ENCODE peak calls at places on chromosome 11, in four cellular contexts. M, W, O and V are unnamed samples.

GRCh38 chr11:112590778-112591177 is 330.1 kb upstream of the PLET1 start:
- DNase-seq in W (no peak), M (no peak), O (no peak), V (no peak)

GRCh38 chr11:130611791-130612251 is 163.4 kb downstream of the ADAMTS15 start:
- DNase-seq in O (no peak), W (no peak), M (peak; percentile 61), V (no peak)

GRCh38 chr11:125063429-125064043 is 431 bp downstream of the SLC37A2 start:
- DNase-seq in M (no peak), W (peak; percentile 37), O (no peak), V (no peak)

GRCh38 chr11:90251599-90251998 is 28.8 kb upstream of the CHORDC1 start:
- DNase-seq in M (no peak), W (no peak), O (no peak), V (peak; percentile 98)

GRCh38 chr11:44858796-44859527 is 91.7 kb downstream of the TP53I11 start:
- DNase-seq in O (no peak), M (no peak), W (no peak), V (no peak)

GRCh38 chr11:95419915-95420314 is 188.9 kb upstream of the SESN3 start:
- DNase-seq in M (no peak), O (no peak), W (no peak), V (no peak)

GRCh38 chr11:94106699-94107098 is 21.9 kb upstream of the PANX1 start:
- DNase-seq in W (no peak), M (no peak), O (no peak), V (no peak)

GRCh38 chr11:100680070-100680469 is 7.0 kb upstream of the ARHGAP42 start:
- DNase-seq in O (no peak), W (no peak), M (no peak), V (no peak)

GRCh38 chr11:2208691-2209369 is 37.2 kb upstream of the TH start:
- DNase-seq in O (no peak), W (peak; percentile 54), M (no peak), V (peak; percentile 22)

GRCh38 chr11:63805844-63806415 is 7.3 kb upstream of the SPINDOC start:
- DNase-seq in O (no peak), W (no peak), M (no peak), V (no peak)

GRCh38 chr11:125305346-125305745 is 140.8 kb downstream of the PKNOX2 start:
- DNase-seq in O (no peak), M (no peak), W (no peak), V (no peak)

GRCh38 chr11:398826-399225 is 4.8 kb downstream of the PKP3 start:
- DNase-seq in O (no peak), M (no peak), W (no peak), V (no peak)

GRCh38 chr11:2272241-2272945 is 2.0 kb upstream of the ASCL2 start:
- DNase-seq in O (no peak), M (no peak), W (no peak), V (no peak)

GRCh38 chr11:8671651-8672062 is 10.8 kb downstream of the TRIM66 start:
- DNase-seq in W (no peak), M (no peak), O (no peak), V (peak; percentile 24)

GRCh38 chr11:126484266-126484665 is 128.8 kb downstream of the ST3GAL4 start:
- DNase-seq in O (no peak), W (no peak), M (no peak), V (no peak)

GRCh38 chr11:133997556-133997955 is 40.8 kb upstream of the IGSF9B start:
- DNase-seq in O (no peak), M (no peak), W (no peak), V (no peak)

GRCh38 chr11:44326615-44327475 is 16.9 kb upstream of the ALX4 start:
- DNase-seq in M (no peak), W (no peak), O (no peak), V (no peak)

GRCh38 chr11:16097543-16097942 is 258.8 kb downstream of the SOX6 start:
- DNase-seq in O (peak; percentile 98), W (no peak), M (no peak), V (peak; percentile 95)

GRCh38 chr11:47987310-47987709 is 7.0 kb downstream of the PTPRJ start:
- DNase-seq in W (no peak), O (no peak), M (no peak), V (no peak)

GRCh38 chr11:61509058-61510029 is 795 bp downstream of the LRRC10B start:
- DNase-seq in O (peak; percentile 66), W (peak; percentile 76), M (peak; percentile 79), V (peak; percentile 78)

GRCh38 chr11:894575-895201 is 15.9 kb downstream of the CHID1 start:
- DNase-seq in M (no peak), W (no peak), O (no peak), V (no peak)

GRCh38 chr11:59865031-59865430 is 1.3 kb downstream of the TCN1 start:
- DNase-seq in W (no peak), O (no peak), M (no peak), V (no peak)

GRCh38 chr11:68543594-68543993 is 83.0 kb downstream of the PPP6R3 start:
- DNase-seq in M (no peak), O (no peak), W (no peak), V (no peak)

GRCh38 chr11:69918231-69918937 is 99.2 kb upstream of the FGF3 start:
- DNase-seq in W (peak; percentile 39), O (no peak), M (no peak), V (no peak)

GRCh38 chr11:57314221-57314973 is 10.4 kb downstream of the TNKS1BP1 start:
- DNase-seq in W (no peak), M (no peak), O (no peak), V (no peak)

GRCh38 chr11:118194835-118195627 is 18.6 kb upstream of the SCN2B start:
- DNase-seq in O (no peak), M (peak; percentile 62), W (peak; percentile 78), V (no peak)

GRCh38 chr11:115418626-115419025 is 85.6 kb downstream of the CADM1 start:
- DNase-seq in M (no peak), W (no peak), O (peak; percentile 35), V (no peak)

GRCh38 chr11:104588975-104589374 is 309.3 kb downstream of the CASP12 start:
- DNase-seq in O (no peak), W (no peak), M (no peak), V (no peak)

GRCh38 chr11:93861808-93862207 is 11.4 kb upstream of the VSTM5 start:
- DNase-seq in W (no peak), M (no peak), O (no peak), V (no peak)